ENCODE peak calls at places on chromosome 2, in ten cellular contexts. S, I, J, G, Z, H, P, N, X and F are unnamed samples.

GRCh38 chr2:643334-643733 is 33.9 kb downstream of the TMEM18 start:
- DNase-seq in N (no peak), G (no peak), X (no peak), J (no peak), Z (peak), S (no peak), H (no peak), P (no peak), I (no peak), F (no peak)

GRCh38 chr2:168948621-168949212 is 47.6 kb downstream of the G6PC2 start:
- DNase-seq in J (no peak), S (no peak), P (no peak), X (no peak), Z (peak), I (no peak), G (no peak), N (peak), H (no peak), F (peak)

GRCh38 chr2:45938649-45939511 is 287.4 kb downstream of the PRKCE start:
- DNase-seq in J (peak), P (peak), N (peak), X (peak), G (no peak), I (peak), H (peak), S (peak), Z (no peak), F (no peak)

GRCh38 chr2:162050513-162050961 is 23.5 kb downstream of the DPP4 start:
- DNase-seq in P (no peak), J (no peak), X (peak), I (no peak), S (no peak), N (no peak), H (no peak), Z (no peak), G (no peak), F (no peak)

GRCh38 chr2:110101280-110101844 is 14.3 kb downstream of the MALL start:
- DNase-seq in I (peak), S (peak), N (peak), X (peak), P (peak), G (peak), Z (peak), H (peak), J (peak), F (peak)

GRCh38 chr2:221465776-221466175 is 106.3 kb downstream of the EPHA4 start:
- DNase-seq in S (no peak), Z (no peak), H (no peak), J (peak), I (no peak), P (no peak), N (no peak), G (no peak), X (no peak), F (no peak)

GRCh38 chr2:8239402-8240127 is 442.3 kb upstream of the ID2 start:
- DNase-seq in G (no peak), J (no peak), I (no peak), S (no peak), N (no peak), P (no peak), X (no peak), Z (no peak), H (no peak), F (no peak)

GRCh38 chr2:124476291-124476690 is 451.2 kb downstream of the CNTNAP5 start:
- DNase-seq in S (no peak), I (no peak), Z (no peak), G (no peak), J (peak), X (no peak), N (no peak), P (no peak), H (no peak), F (no peak)

GRCh38 chr2:79940366-79940765 is 364.2 kb downstream of the LRRTM1 start:
- DNase-seq in J (no peak), S (no peak), X (no peak), P (no peak), G (no peak), I (no peak), N (no peak), H (no peak), Z (no peak), F (no peak)

GRCh38 chr2:239208470-239209180 is 192.2 kb downstream of the HDAC4 start:
- DNase-seq in X (no peak), G (no peak), I (no peak), H (peak), Z (no peak), N (no peak), S (no peak), P (no peak), J (no peak), F (no peak)

GRCh38 chr2:234169676-234170075 is 119.2 kb downstream of the SPP2 start:
- DNase-seq in G (no peak), Z (no peak), X (no peak), I (no peak), J (no peak), S (no peak), H (no peak), P (no peak), N (no peak), F (no peak)

GRCh38 chr2:167925775-167926174 is 321.6 kb downstream of the STK39 start:
- DNase-seq in S (no peak), X (no peak), J (peak), N (no peak), P (no peak), G (no peak), H (peak), I (no peak), Z (no peak), F (no peak)

GRCh38 chr2:19238440-19238839 is 120.0 kb downstream of the OSR1 start:
- DNase-seq in X (no peak), G (no peak), N (no peak), I (no peak), Z (no peak), S (no peak), J (no peak), H (no peak), P (no peak), F (no peak)

GRCh38 chr2:200039847-200040246 is 84.5 kb downstream of the MAIP1 start:
- DNase-seq in S (no peak), P (peak), G (peak), J (no peak), X (no peak), Z (no peak), H (no peak), N (no peak), I (no peak), F (no peak)

GRCh38 chr2:138919336-138919735 is 139.1 kb upstream of the NXPH2 start:
- DNase-seq in H (no peak), S (no peak), G (peak), X (no peak), Z (no peak), I (no peak), J (no peak), P (no peak), N (no peak), F (no peak)

GRCh38 chr2:13006829-13007715 is 290.3 kb downstream of the TRIB2 start:
- DNase-seq in G (peak), J (peak), X (peak), N (peak), S (peak), Z (peak), I (peak), P (peak), H (peak), F (peak)

GRCh38 chr2:216350214-216350789 is 22.0 kb downstream of the MARCHF4 start:
- DNase-seq in P (no peak), J (peak), N (no peak), G (no peak), S (no peak), I (peak), Z (no peak), X (peak), H (peak), F (no peak)

GRCh38 chr2:188922191-188922590 is 52.0 kb upstream of the COL3A1 start:
- DNase-seq in P (no peak), X (peak), I (no peak), Z (no peak), S (no peak), H (no peak), J (no peak), N (no peak), G (no peak), F (no peak)

GRCh38 chr2:238518828-238519186 is 92.1 kb downstream of the ASB1 start:
- DNase-seq in S (no peak), G (no peak), P (no peak), X (no peak), N (no peak), I (no peak), H (no peak), Z (no peak), J (no peak), F (no peak)

GRCh38 chr2:1645761-1646476 is 98.4 kb downstream of the PXDN start:
- DNase-seq in S (no peak), J (no peak), G (no peak), N (no peak), H (no peak), X (no peak), P (no peak), I (no peak), Z (no peak), F (no peak)

GRCh38 chr2:226652388-226652787 is 147.2 kb downstream of the IRS1 start:
- DNase-seq in S (peak), Z (no peak), X (peak), J (peak), P (peak), I (no peak), H (no peak), G (no peak), N (peak), F (no peak)

GRCh38 chr2:190551928-190552327 is 17.4 kb upstream of the NEMP2 start:
- DNase-seq in X (no peak), Z (no peak), H (no peak), G (no peak), S (no peak), P (no peak), J (peak), N (no peak), I (peak), F (no peak)

GRCh38 chr2:120576509-120577474 is 158.9 kb upstream of the GLI2 start:
- DNase-seq in Z (no peak), N (no peak), I (peak), S (no peak), J (no peak), H (no peak), P (peak), X (peak), G (no peak), F (no peak)

GRCh38 chr2:238169708-238170251 is 11.0 kb downstream of the ERFE start:
- DNase-seq in Z (no peak), J (peak), H (no peak), I (no peak), S (peak), X (peak), P (peak), G (peak), N (no peak), F (no peak)

GRCh38 chr2:144972676-144973075 is 452.8 kb upstream of the ZEB2 start:
- DNase-seq in H (no peak), G (no peak), J (no peak), P (no peak), S (no peak), Z (no peak), X (no peak), N (no peak), I (no peak), F (no peak)

GRCh38 chr2:8672940-8673339 is 8.9 kb upstream of the ID2 start:
- DNase-seq in S (no peak), I (no peak), N (no peak), P (no peak), J (no peak), Z (no peak), G (no peak), X (no peak), H (no peak), F (no peak)

GRCh38 chr2:130826419-130826818 is 10.3 kb upstream of the ARHGEF4 start:
- DNase-seq in I (no peak), H (peak), N (no peak), P (no peak), X (no peak), G (no peak), J (no peak), S (no peak), Z (no peak), F (no peak)

GRCh38 chr2:57437077-57437476 is 609.5 kb upstream of the VRK2 start:
- DNase-seq in J (no peak), S (no peak), Z (no peak), H (no peak), P (no peak), X (no peak), I (no peak), N (no peak), G (no peak), F (no peak)

GRCh38 chr2:5845798-5846197 is 153.6 kb downstream of the SOX11 start:
- DNase-seq in Z (no peak), H (no peak), S (no peak), I (no peak), X (no peak), J (no peak), N (no peak), G (no peak), P (no peak), F (no peak)

GRCh38 chr2:101790856-101791255 is 93.3 kb downstream of the MAP4K4 start:
- DNase-seq in G (no peak), P (peak), N (no peak), Z (no peak), H (no peak), J (no peak), X (no peak), S (no peak), I (no peak), F (no peak)